ENCODE peak calls at places on chromosomes 12 and 14, in six cellular contexts. One of them, this sample, is unnamed.

GRCh38 chr12:19288603-19289244 is 150.6 kb upstream of the AEBP2 start:
- DNase-seq in CD8-positive, alpha-beta T cell: no peak
- DNase-seq in gastrocnemius medialis: no peak
- DNase-seq in A549: peak; percentile 48
- DNase-seq in cardiac muscle cell: peak; percentile 45
- DNase-seq in PC-3: peak; percentile 61
- DNase-seq in this sample: no peak

GRCh38 chr12:76176935-76177334 is 92.5 kb upstream of the NAP1L1 start:
- DNase-seq in A549: no peak
- DNase-seq in PC-3: no peak
- DNase-seq in CD8-positive, alpha-beta T cell: no peak
- DNase-seq in cardiac muscle cell: no peak
- DNase-seq in gastrocnemius medialis: no peak
- DNase-seq in this sample: no peak

GRCh38 chr14:77130386-77130785 is 11.2 kb downstream of the ZDHHC22 start:
- DNase-seq in gastrocnemius medialis: no peak
- DNase-seq in cardiac muscle cell: no peak
- DNase-seq in A549: no peak
- DNase-seq in CD8-positive, alpha-beta T cell: no peak
- DNase-seq in PC-3: no peak
- DNase-seq in this sample: no peak

GRCh38 chr12:108367436-108367835 is 28.3 kb upstream of the CMKLR1 start:
- DNase-seq in CD8-positive, alpha-beta T cell: no peak
- DNase-seq in cardiac muscle cell: no peak
- DNase-seq in A549: no peak
- DNase-seq in gastrocnemius medialis: no peak
- DNase-seq in PC-3: no peak
- DNase-seq in this sample: no peak

GRCh38 chr12:38544357-38545066 is 227.9 kb downstream of the ALG10B start:
- DNase-seq in gastrocnemius medialis: no peak
- DNase-seq in CD8-positive, alpha-beta T cell: no peak
- DNase-seq in PC-3: no peak
- DNase-seq in cardiac muscle cell: no peak
- DNase-seq in A549: peak; percentile 11
- DNase-seq in this sample: no peak

GRCh38 chr12:2510066-2510465 is 284.7 kb upstream of the FKBP4 start:
- DNase-seq in A549: no peak
- DNase-seq in gastrocnemius medialis: no peak
- DNase-seq in PC-3: no peak
- DNase-seq in cardiac muscle cell: no peak
- DNase-seq in CD8-positive, alpha-beta T cell: no peak
- DNase-seq in this sample: peak; percentile 42

GRCh38 chr12:2092890-2093289 is 40.1 kb downstream of the CACNA1C start:
- DNase-seq in CD8-positive, alpha-beta T cell: no peak
- DNase-seq in A549: no peak
- DNase-seq in cardiac muscle cell: no peak
- DNase-seq in PC-3: no peak
- DNase-seq in gastrocnemius medialis: no peak
- DNase-seq in this sample: peak; percentile 53

GRCh38 chr14:91303091-91303923 is 58.8 kb upstream of the GPR68 start:
- DNase-seq in cardiac muscle cell: peak; percentile 67
- DNase-seq in CD8-positive, alpha-beta T cell: no peak
- DNase-seq in PC-3: peak; percentile 32
- DNase-seq in A549: peak; percentile 41
- DNase-seq in gastrocnemius medialis: no peak
- DNase-seq in this sample: peak; percentile 82

GRCh38 chr12:30437044-30437443 is 258.6 kb downstream of the IPO8 start:
- DNase-seq in PC-3: peak; percentile 48
- DNase-seq in gastrocnemius medialis: no peak
- DNase-seq in cardiac muscle cell: no peak
- DNase-seq in CD8-positive, alpha-beta T cell: no peak
- DNase-seq in A549: no peak
- DNase-seq in this sample: no peak

GRCh38 chr12:105681341-105681740 is 350.9 kb downstream of the C12orf75 start:
- DNase-seq in CD8-positive, alpha-beta T cell: no peak
- DNase-seq in A549: no peak
- DNase-seq in PC-3: no peak
- DNase-seq in cardiac muscle cell: no peak
- DNase-seq in gastrocnemius medialis: no peak
- DNase-seq in this sample: no peak

GRCh38 chr14:27164139-27164538 is 566.3 kb upstream of the NOVA1 start:
- DNase-seq in CD8-positive, alpha-beta T cell: no peak
- DNase-seq in cardiac muscle cell: no peak
- DNase-seq in PC-3: no peak
- DNase-seq in gastrocnemius medialis: no peak
- DNase-seq in A549: no peak
- DNase-seq in this sample: no peak

GRCh38 chr14:85958069-85958468 is 428.1 kb downstream of the FLRT2 start:
- DNase-seq in A549: no peak
- DNase-seq in CD8-positive, alpha-beta T cell: no peak
- DNase-seq in PC-3: no peak
- DNase-seq in cardiac muscle cell: no peak
- DNase-seq in gastrocnemius medialis: no peak
- DNase-seq in this sample: no peak

GRCh38 chr12:120856980-120857379 is 47.2 kb downstream of the SPPL3 start:
- DNase-seq in PC-3: peak; percentile 52
- DNase-seq in cardiac muscle cell: no peak
- DNase-seq in gastrocnemius medialis: no peak
- DNase-seq in A549: no peak
- DNase-seq in CD8-positive, alpha-beta T cell: no peak
- DNase-seq in this sample: no peak

GRCh38 chr12:111759991-111760390 is 6.7 kb upstream of the ALDH2 start:
- DNase-seq in cardiac muscle cell: no peak
- DNase-seq in CD8-positive, alpha-beta T cell: no peak
- DNase-seq in PC-3: no peak
- DNase-seq in A549: no peak
- DNase-seq in gastrocnemius medialis: no peak
- DNase-seq in this sample: no peak

GRCh38 chr12:124031058-124031457 is 58.0 kb downstream of the ZNF664 start:
- DNase-seq in A549: no peak
- DNase-seq in CD8-positive, alpha-beta T cell: no peak
- DNase-seq in cardiac muscle cell: no peak
- DNase-seq in PC-3: no peak
- DNase-seq in gastrocnemius medialis: no peak
- DNase-seq in this sample: no peak

GRCh38 chr14:25833341-25834121 is 764.3 kb downstream of the NOVA1 start:
- DNase-seq in PC-3: peak; percentile 45
- DNase-seq in A549: peak; percentile 14
- DNase-seq in cardiac muscle cell: peak; percentile 73
- DNase-seq in CD8-positive, alpha-beta T cell: no peak
- DNase-seq in gastrocnemius medialis: no peak
- DNase-seq in this sample: no peak

GRCh38 chr12:126676426-126676825 is 1590.5 kb upstream of the TMEM132C start:
- DNase-seq in cardiac muscle cell: no peak
- DNase-seq in CD8-positive, alpha-beta T cell: no peak
- DNase-seq in PC-3: peak; percentile 23
- DNase-seq in A549: no peak
- DNase-seq in gastrocnemius medialis: no peak
- DNase-seq in this sample: no peak

GRCh38 chr12:102958073-102958829 is 777 bp downstream of the ASCL1 start:
- DNase-seq in gastrocnemius medialis: no peak
- DNase-seq in CD8-positive, alpha-beta T cell: no peak
- DNase-seq in PC-3: no peak
- DNase-seq in cardiac muscle cell: peak; percentile 47
- DNase-seq in A549: peak; percentile 64
- DNase-seq in this sample: no peak

GRCh38 chr12:38342444-38342843 is 25.9 kb downstream of the ALG10B start:
- DNase-seq in A549: no peak
- DNase-seq in cardiac muscle cell: no peak
- DNase-seq in gastrocnemius medialis: no peak
- DNase-seq in PC-3: no peak
- DNase-seq in CD8-positive, alpha-beta T cell: no peak
- DNase-seq in this sample: no peak

GRCh38 chr14:65414961-65415589 is 2.5 kb downstream of the FUT8 start:
- DNase-seq in cardiac muscle cell: peak; percentile 30
- DNase-seq in gastrocnemius medialis: no peak
- DNase-seq in PC-3: peak; percentile 57
- DNase-seq in A549: peak; percentile 29
- DNase-seq in CD8-positive, alpha-beta T cell: no peak
- DNase-seq in this sample: peak; percentile 16

GRCh38 chr12:71938728-71939385 is at the start of gene TPH2:
- DNase-seq in gastrocnemius medialis: no peak
- DNase-seq in PC-3: peak; percentile 78
- DNase-seq in cardiac muscle cell: peak; percentile 92
- DNase-seq in CD8-positive, alpha-beta T cell: no peak
- DNase-seq in A549: peak; percentile 61
- DNase-seq in this sample: peak; percentile 36

GRCh38 chr14:76760331-76761197 is 704 bp upstream of the VASH1 start:
- DNase-seq in cardiac muscle cell: no peak
- DNase-seq in A549: no peak
- DNase-seq in PC-3: no peak
- DNase-seq in CD8-positive, alpha-beta T cell: peak; percentile 43
- DNase-seq in gastrocnemius medialis: no peak
- DNase-seq in this sample: no peak

GRCh38 chr14:89108608-89109007 is 284.2 kb downstream of the TTC8 start:
- DNase-seq in cardiac muscle cell: no peak
- DNase-seq in A549: no peak
- DNase-seq in CD8-positive, alpha-beta T cell: no peak
- DNase-seq in gastrocnemius medialis: no peak
- DNase-seq in PC-3: no peak
- DNase-seq in this sample: no peak

GRCh38 chr14:90518941-90519256 is 122.1 kb downstream of the CALM1 start:
- DNase-seq in gastrocnemius medialis: no peak
- DNase-seq in PC-3: peak; percentile 52
- DNase-seq in cardiac muscle cell: no peak
- DNase-seq in CD8-positive, alpha-beta T cell: peak; percentile 64
- DNase-seq in A549: peak; percentile 46
- DNase-seq in this sample: no peak

GRCh38 chr12:26845984-26846383 is 13.0 kb upstream of the ITPR2 start:
- DNase-seq in gastrocnemius medialis: no peak
- DNase-seq in PC-3: no peak
- DNase-seq in A549: no peak
- DNase-seq in cardiac muscle cell: peak; percentile 56
- DNase-seq in CD8-positive, alpha-beta T cell: no peak
- DNase-seq in this sample: peak; percentile 21

GRCh38 chr12:106585862-106586534 is 3.2 kb downstream of the RFX4 start:
- DNase-seq in cardiac muscle cell: peak; percentile 57
- DNase-seq in CD8-positive, alpha-beta T cell: no peak
- DNase-seq in A549: peak; percentile 50
- DNase-seq in PC-3: no peak
- DNase-seq in gastrocnemius medialis: no peak
- DNase-seq in this sample: no peak

GRCh38 chr12:107319536-107320030 is 226.2 kb upstream of the CRY1 start:
- DNase-seq in gastrocnemius medialis: no peak
- DNase-seq in cardiac muscle cell: peak; percentile 31
- DNase-seq in CD8-positive, alpha-beta T cell: peak; percentile 62
- DNase-seq in A549: no peak
- DNase-seq in PC-3: no peak
- DNase-seq in this sample: no peak

DNA sequence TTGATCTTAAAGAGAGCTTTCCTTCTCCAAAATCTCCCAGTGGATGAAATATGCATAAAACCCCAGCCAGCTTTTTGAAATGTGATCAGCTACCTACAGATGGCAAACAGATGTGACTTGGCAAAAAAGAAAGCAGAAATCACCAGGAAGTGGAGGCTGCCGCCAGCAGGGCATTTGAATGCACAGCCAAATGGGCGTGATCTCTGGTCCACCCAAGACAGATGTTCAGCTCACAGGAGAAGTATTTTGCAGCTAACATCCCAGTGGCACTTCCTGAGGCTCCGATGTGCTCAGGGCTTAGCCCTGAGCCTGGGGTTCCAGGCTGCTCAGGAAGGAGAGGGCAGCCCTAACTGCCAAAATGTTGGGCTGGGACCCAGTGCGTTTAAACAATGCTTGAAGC is 78.2 kb downstream of the LGMN start:
- DNase-seq in cardiac muscle cell: no peak
- DNase-seq in gastrocnemius medialis: no peak
- DNase-seq in A549: peak; percentile 33
- DNase-seq in PC-3: peak; percentile 11
- DNase-seq in CD8-positive, alpha-beta T cell: no peak
- DNase-seq in this sample: no peak
- TF ChIP-seq CTCF in cardiac muscle cell: peak; percentile 37
- TF ChIP-seq CTCF in gastrocnemius medialis: no peak
- TF ChIP-seq CTCF in A549: no peak
- TF ChIP-seq CTCF in PC-3: no peak
- TF ChIP-seq CTCF in CD8-positive, alpha-beta T cell: no peak
- TF ChIP-seq CTCF in this sample: no peak

GRCh38 chr14:66596241-66596985 is 88.5 kb downstream of the GPHN start:
- DNase-seq in PC-3: no peak
- DNase-seq in cardiac muscle cell: no peak
- DNase-seq in A549: no peak
- DNase-seq in CD8-positive, alpha-beta T cell: no peak
- DNase-seq in gastrocnemius medialis: no peak
- DNase-seq in this sample: no peak

GRCh38 chr14:66600416-66600815 is 92.5 kb downstream of the GPHN start:
- DNase-seq in PC-3: peak; percentile 45
- DNase-seq in CD8-positive, alpha-beta T cell: no peak
- DNase-seq in cardiac muscle cell: no peak
- DNase-seq in gastrocnemius medialis: no peak
- DNase-seq in A549: no peak
- DNase-seq in this sample: no peak

DNA sequence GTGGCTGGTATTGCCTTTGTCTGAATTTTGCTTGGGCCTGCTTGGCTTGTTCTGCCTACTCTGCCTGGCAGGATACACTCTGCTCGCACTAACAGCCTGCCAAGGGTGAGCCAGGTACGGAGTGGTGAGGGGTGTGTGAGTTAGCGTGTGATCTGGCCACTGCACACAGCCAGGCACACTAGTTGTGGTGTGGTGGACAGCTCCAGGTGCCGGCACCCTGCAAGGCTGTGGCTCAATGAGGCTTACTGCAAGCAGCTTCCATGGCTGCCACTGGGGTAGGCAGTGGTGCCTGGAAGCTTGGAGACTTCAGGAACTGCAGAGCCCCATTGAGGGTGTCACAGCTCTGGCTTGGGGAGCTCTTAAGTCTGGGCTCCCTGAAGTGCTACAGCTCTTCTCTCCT is 87.4 kb downstream of the GPHN start:
- DNase-seq in gastrocnemius medialis: no peak
- DNase-seq in A549: no peak
- DNase-seq in PC-3: no peak
- DNase-seq in cardiac muscle cell: no peak
- DNase-seq in CD8-positive, alpha-beta T cell: no peak
- DNase-seq in this sample: no peak
- H3K9me3 ChIP-seq in gastrocnemius medialis: no peaks in the 10 kb centered on the region
- H3K9me3 ChIP-seq in A549: no peaks in the 10 kb centered on the region
- H3K9me3 ChIP-seq in PC-3: no peaks in the 10 kb centered on the region
- H3K9me3 ChIP-seq in cardiac muscle cell: no peaks in the 10 kb centered on the region
- H3K9me3 ChIP-seq in CD8-positive, alpha-beta T cell: peaks cover 13% of the 10 kb centered on the region
- H3K9me3 ChIP-seq in this sample: no peaks in the 10 kb centered on the region

GRCh38 chr12:70180140-70180539 is 63.1 kb upstream of the CNOT2 start:
- DNase-seq in cardiac muscle cell: no peak
- DNase-seq in gastrocnemius medialis: no peak
- DNase-seq in PC-3: no peak
- DNase-seq in CD8-positive, alpha-beta T cell: no peak
- DNase-seq in A549: no peak
- DNase-seq in this sample: no peak
- H3K4me3 ChIP-seq in cardiac muscle cell: no peak overlapping the region
- H3K4me3 ChIP-seq in gastrocnemius medialis: no peak overlapping the region
- H3K4me3 ChIP-seq in PC-3: no peak overlapping the region
- H3K4me3 ChIP-seq in CD8-positive, alpha-beta T cell: no peak overlapping the region
- H3K4me3 ChIP-seq in A549: no peak overlapping the region
- H3K4me3 ChIP-seq in this sample: no peak overlapping the region

DNA sequence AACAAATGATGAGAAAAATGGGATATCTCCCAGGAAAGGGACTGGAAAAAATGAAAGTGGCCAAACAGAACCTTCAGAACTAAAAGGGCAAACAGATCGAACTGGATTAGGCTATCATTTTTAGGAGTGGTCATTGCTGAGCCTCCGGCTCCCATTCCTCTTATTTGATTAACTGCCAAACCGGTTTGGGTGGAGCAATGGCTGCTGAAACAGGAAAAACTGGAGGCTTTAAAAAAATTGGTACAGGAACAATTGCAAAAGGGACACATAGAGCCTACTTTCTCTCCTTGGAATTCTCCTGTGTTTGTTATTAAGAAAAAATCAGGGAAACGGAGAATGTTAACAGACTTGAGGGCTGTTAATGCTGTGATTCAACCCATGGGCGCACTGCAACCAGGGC is 49.7 kb downstream of the TNFAIP2 start:
- DNase-seq in CD8-positive, alpha-beta T cell: no peak
- DNase-seq in gastrocnemius medialis: no peak
- DNase-seq in A549: no peak
- DNase-seq in PC-3: peak; percentile 79
- DNase-seq in cardiac muscle cell: no peak
- DNase-seq in this sample: no peak
- TF ChIP-seq CTCF in CD8-positive, alpha-beta T cell: no peak
- TF ChIP-seq CTCF in gastrocnemius medialis: no peak
- TF ChIP-seq CTCF in A549: no peak
- TF ChIP-seq CTCF in PC-3: no peak
- TF ChIP-seq CTCF in cardiac muscle cell: no peak
- TF ChIP-seq CTCF in this sample: no peak